ENCODE peak calls at places on chromosomes 7 and 10, in nine cellular contexts. One of them, this sample, is unnamed.
A peak's percentile ranks its signal among the peaks of the same experiment; 100 is the strongest.

GRCh38 chr10:124719213-124719851 is 24.8 kb downstream of the FAM53B start:
- DNase-seq in neural progenitor cell: peak; percentile 42
- DNase-seq in brain microvascular endothelial cell: peak; percentile 54
- DNase-seq in left ventricle myocardium inferior: peak; percentile 60
- DNase-seq in heart left ventricle: peak; percentile 83
- DNase-seq in spleen: peak; percentile 87
- DNase-seq in testis: peak; percentile 78
- DNase-seq in colonic mucosa: peak; percentile 87
- DNase-seq in cardiac muscle cell: peak; percentile 84
- DNase-seq in this sample: no peak

GRCh38 chr10:33136271-33136670 is 178.2 kb upstream of the ITGB1 start:
- DNase-seq in neural progenitor cell: no peak
- DNase-seq in brain microvascular endothelial cell: no peak
- DNase-seq in left ventricle myocardium inferior: no peak
- DNase-seq in heart left ventricle: no peak
- DNase-seq in spleen: no peak
- DNase-seq in testis: no peak
- DNase-seq in colonic mucosa: no peak
- DNase-seq in cardiac muscle cell: peak; percentile 57
- DNase-seq in this sample: no peak

GRCh38 chr10:28367865-28368541 is 65.1 kb upstream of the MPP7 start:
- DNase-seq in neural progenitor cell: no peak
- DNase-seq in brain microvascular endothelial cell: no peak
- DNase-seq in left ventricle myocardium inferior: peak; percentile 16
- DNase-seq in heart left ventricle: no peak
- DNase-seq in spleen: peak; percentile 86
- DNase-seq in testis: no peak
- DNase-seq in colonic mucosa: peak; percentile 34
- DNase-seq in cardiac muscle cell: no peak
- DNase-seq in this sample: no peak

GRCh38 chr7:24741691-24742639 is 15.3 kb downstream of the GSDME start:
- DNase-seq in neural progenitor cell: no peak
- DNase-seq in brain microvascular endothelial cell: peak; percentile 47
- DNase-seq in left ventricle myocardium inferior: no peak
- DNase-seq in heart left ventricle: no peak
- DNase-seq in spleen: no peak
- DNase-seq in testis: peak; percentile 74
- DNase-seq in colonic mucosa: no peak
- DNase-seq in cardiac muscle cell: peak; percentile 95
- DNase-seq in this sample: peak; percentile 48

GRCh38 chr10:35259769-35260397 is 76.4 kb upstream of the CCNY start:
- DNase-seq in neural progenitor cell: no peak
- DNase-seq in brain microvascular endothelial cell: peak; percentile 92
- DNase-seq in left ventricle myocardium inferior: no peak
- DNase-seq in heart left ventricle: no peak
- DNase-seq in spleen: no peak
- DNase-seq in testis: no peak
- DNase-seq in colonic mucosa: no peak
- DNase-seq in cardiac muscle cell: peak; percentile 79
- DNase-seq in this sample: no peak

GRCh38 chr10:46286991-46287693 is at the start of gene ANTXRL:
- DNase-seq in neural progenitor cell: no peak
- DNase-seq in brain microvascular endothelial cell: no peak
- DNase-seq in left ventricle myocardium inferior: no peak
- DNase-seq in heart left ventricle: no peak
- DNase-seq in spleen: peak; percentile 76
- DNase-seq in testis: no peak
- DNase-seq in colonic mucosa: no peak
- DNase-seq in cardiac muscle cell: no peak
- DNase-seq in this sample: no peak

GRCh38 chr7:77348371-77348813 is 67.8 kb downstream of the GSAP start:
- DNase-seq in neural progenitor cell: no peak
- DNase-seq in brain microvascular endothelial cell: peak; percentile 85
- DNase-seq in left ventricle myocardium inferior: no peak
- DNase-seq in heart left ventricle: peak; percentile 57
- DNase-seq in spleen: no peak
- DNase-seq in testis: no peak
- DNase-seq in colonic mucosa: no peak
- DNase-seq in cardiac muscle cell: peak; percentile 95
- DNase-seq in this sample: no peak

GRCh38 chr7:49001610-49002033 is 77.3 kb downstream of the CDC14C start:
- DNase-seq in neural progenitor cell: peak; percentile 75
- DNase-seq in brain microvascular endothelial cell: no peak
- DNase-seq in left ventricle myocardium inferior: no peak
- DNase-seq in heart left ventricle: peak; percentile 9
- DNase-seq in spleen: no peak
- DNase-seq in testis: peak; percentile 56
- DNase-seq in colonic mucosa: peak; percentile 37
- DNase-seq in cardiac muscle cell: peak; percentile 2
- DNase-seq in this sample: no peak

GRCh38 chr10:128281343-128281742 is 155.1 kb upstream of the MKI67 start:
- DNase-seq in neural progenitor cell: no peak
- DNase-seq in brain microvascular endothelial cell: no peak
- DNase-seq in left ventricle myocardium inferior: no peak
- DNase-seq in heart left ventricle: no peak
- DNase-seq in spleen: no peak
- DNase-seq in testis: no peak
- DNase-seq in colonic mucosa: no peak
- DNase-seq in cardiac muscle cell: no peak
- DNase-seq in this sample: no peak

GRCh38 chr10:128287099-128287498 is 160.9 kb upstream of the MKI67 start:
- DNase-seq in neural progenitor cell: no peak
- DNase-seq in brain microvascular endothelial cell: no peak
- DNase-seq in left ventricle myocardium inferior: no peak
- DNase-seq in heart left ventricle: no peak
- DNase-seq in spleen: no peak
- DNase-seq in testis: no peak
- DNase-seq in colonic mucosa: no peak
- DNase-seq in cardiac muscle cell: no peak
- DNase-seq in this sample: no peak

GRCh38 chr10:128287921-128288320 is 161.7 kb upstream of the MKI67 start:
- DNase-seq in neural progenitor cell: no peak
- DNase-seq in brain microvascular endothelial cell: no peak
- DNase-seq in left ventricle myocardium inferior: no peak
- DNase-seq in heart left ventricle: no peak
- DNase-seq in spleen: no peak
- DNase-seq in testis: no peak
- DNase-seq in colonic mucosa: no peak
- DNase-seq in cardiac muscle cell: no peak
- DNase-seq in this sample: no peak

DNA sequence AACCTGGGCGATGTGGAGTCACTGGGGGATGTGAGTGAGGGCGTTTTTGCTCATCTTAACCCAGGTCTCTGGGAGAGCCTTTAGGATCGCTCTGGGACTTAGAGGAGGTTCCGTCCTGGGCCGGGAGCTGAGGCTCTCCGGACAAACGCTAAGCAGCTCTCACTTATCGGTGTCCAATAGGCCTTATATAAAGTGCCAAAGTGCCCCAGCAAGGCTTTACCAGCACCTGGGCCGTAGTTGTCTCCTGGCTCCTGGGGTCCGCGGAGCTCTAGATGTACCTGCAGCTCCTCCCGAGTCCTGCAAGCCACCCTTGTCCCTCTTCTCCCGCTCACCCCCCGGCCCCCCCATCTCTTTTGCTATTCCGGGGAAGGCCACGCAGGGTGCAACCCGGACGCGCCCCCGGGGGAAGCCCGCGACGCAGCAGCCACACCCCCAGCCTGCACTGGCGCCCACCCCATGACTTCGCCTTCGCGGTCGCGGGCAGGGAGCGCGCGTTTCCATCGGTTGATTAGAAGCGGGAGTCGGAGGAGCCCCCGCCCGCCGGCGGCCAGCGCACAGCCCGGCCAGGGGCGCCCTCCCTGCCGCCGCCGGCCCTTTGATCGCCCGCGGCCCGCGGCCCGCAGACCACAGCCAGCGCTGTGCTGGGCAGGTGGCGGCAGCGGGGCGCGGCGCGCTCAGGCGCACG is 160.3 kb upstream of the MKI67 start:
- DNase-seq in neural progenitor cell: peak; percentile 84
- DNase-seq in brain microvascular endothelial cell: no peak
- DNase-seq in left ventricle myocardium inferior: no peak
- DNase-seq in heart left ventricle: no peak
- DNase-seq in spleen: no peak
- DNase-seq in testis: no peak
- DNase-seq in colonic mucosa: no peak
- DNase-seq in cardiac muscle cell: no peak
- DNase-seq in this sample: no peak
- H3K27me3 ChIP-seq in neural progenitor cell: peaks cover 66% of the 10 kb centered on the region
- H3K27me3 ChIP-seq in brain microvascular endothelial cell: peaks cover 4% of the 10 kb centered on the region
- H3K27me3 ChIP-seq in left ventricle myocardium inferior: peaks cover 93% of the 10 kb centered on the region
- H3K27me3 ChIP-seq in heart left ventricle: peaks cover 52% of the 10 kb centered on the region
- H3K27me3 ChIP-seq in spleen: peaks cover 64% of the 10 kb centered on the region
- H3K27me3 ChIP-seq in testis: no peaks in the 10 kb centered on the region
- H3K27me3 ChIP-seq in colonic mucosa: peaks cover 14% of the 10 kb centered on the region
- H3K27me3 ChIP-seq in cardiac muscle cell: peaks cover 57% of the 10 kb centered on the region
- H3K27me3 ChIP-seq in this sample: no peaks in the 10 kb centered on the region

GRCh38 chr10:19824397-19825342 is 8.4 kb downstream of the PLXDC2 start:
- DNase-seq in neural progenitor cell: peak; percentile 9
- DNase-seq in brain microvascular endothelial cell: no peak
- DNase-seq in left ventricle myocardium inferior: no peak
- DNase-seq in heart left ventricle: no peak
- DNase-seq in spleen: no peak
- DNase-seq in testis: no peak
- DNase-seq in colonic mucosa: no peak
- DNase-seq in cardiac muscle cell: peak; percentile 57
- DNase-seq in this sample: no peak

GRCh38 chr10:19832624-19833507 is 16.6 kb downstream of the PLXDC2 start:
- DNase-seq in neural progenitor cell: peak; percentile 58
- DNase-seq in brain microvascular endothelial cell: no peak
- DNase-seq in left ventricle myocardium inferior: no peak
- DNase-seq in heart left ventricle: no peak
- DNase-seq in spleen: no peak
- DNase-seq in testis: no peak
- DNase-seq in colonic mucosa: no peak
- DNase-seq in cardiac muscle cell: peak; percentile 35
- DNase-seq in this sample: no peak

GRCh38 chr10:19825690-19826089 is 9.5 kb downstream of the PLXDC2 start:
- DNase-seq in neural progenitor cell: no peak
- DNase-seq in brain microvascular endothelial cell: no peak
- DNase-seq in left ventricle myocardium inferior: no peak
- DNase-seq in heart left ventricle: no peak
- DNase-seq in spleen: no peak
- DNase-seq in testis: no peak
- DNase-seq in colonic mucosa: no peak
- DNase-seq in cardiac muscle cell: no peak
- DNase-seq in this sample: no peak

GRCh38 chr10:19826712-19827111 is 10.5 kb downstream of the PLXDC2 start:
- DNase-seq in neural progenitor cell: no peak
- DNase-seq in brain microvascular endothelial cell: no peak
- DNase-seq in left ventricle myocardium inferior: no peak
- DNase-seq in heart left ventricle: no peak
- DNase-seq in spleen: no peak
- DNase-seq in testis: no peak
- DNase-seq in colonic mucosa: no peak
- DNase-seq in cardiac muscle cell: peak; percentile 91
- DNase-seq in this sample: no peak

GRCh38 chr10:19828278-19829049 is 12.2 kb downstream of the PLXDC2 start:
- DNase-seq in neural progenitor cell: peak; percentile 62
- DNase-seq in brain microvascular endothelial cell: no peak
- DNase-seq in left ventricle myocardium inferior: no peak
- DNase-seq in heart left ventricle: peak; percentile 21
- DNase-seq in spleen: no peak
- DNase-seq in testis: no peak
- DNase-seq in colonic mucosa: no peak
- DNase-seq in cardiac muscle cell: peak; percentile 71
- DNase-seq in this sample: no peak
- H3K27ac ChIP-seq in neural progenitor cell: no peak overlapping the region
- H3K27ac ChIP-seq in brain microvascular endothelial cell: no peak overlapping the region
- H3K27ac ChIP-seq in left ventricle myocardium inferior: peak overlapping the region; percentile 73
- H3K27ac ChIP-seq in heart left ventricle: peak overlapping the region; percentile 40
- H3K27ac ChIP-seq in spleen: peak overlapping the region; percentile 26
- H3K27ac ChIP-seq in testis: no peak overlapping the region
- H3K27ac ChIP-seq in colonic mucosa: no peak overlapping the region
- H3K27ac ChIP-seq in cardiac muscle cell: peak overlapping the region; percentile 50
- H3K27ac ChIP-seq in this sample: peak overlapping the region; percentile 52

DNA sequence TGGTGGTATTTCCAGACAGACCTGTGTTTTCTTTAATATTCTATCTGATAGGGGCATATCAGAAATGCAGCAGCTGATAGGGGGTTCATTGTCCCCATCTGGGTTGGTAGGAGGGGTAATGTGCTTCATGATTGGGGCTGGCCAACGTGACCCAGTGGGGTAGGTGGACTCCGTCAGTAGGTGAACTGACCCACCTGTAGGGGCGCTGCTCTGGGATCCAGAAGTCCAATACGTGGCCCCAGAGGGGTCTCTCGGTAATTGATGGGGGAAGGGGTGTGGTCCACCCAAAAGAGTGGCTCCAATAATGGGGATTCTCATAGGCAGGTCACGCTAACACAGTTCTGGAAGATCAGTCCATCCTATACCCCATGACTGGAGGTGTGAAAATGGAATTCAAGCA is 112.0 kb downstream of the PRLHR start:
- DNase-seq in neural progenitor cell: no peak
- DNase-seq in brain microvascular endothelial cell: no peak
- DNase-seq in left ventricle myocardium inferior: no peak
- DNase-seq in heart left ventricle: no peak
- DNase-seq in spleen: no peak
- DNase-seq in testis: no peak
- DNase-seq in colonic mucosa: no peak
- DNase-seq in cardiac muscle cell: no peak
- DNase-seq in this sample: no peak
- TF ChIP-seq CTCF in neural progenitor cell: no peak
- TF ChIP-seq CTCF in brain microvascular endothelial cell: no peak
- TF ChIP-seq CTCF in left ventricle myocardium inferior: no peak
- TF ChIP-seq CTCF in heart left ventricle: no peak
- TF ChIP-seq CTCF in spleen: no peak
- TF ChIP-seq CTCF in testis: no peak
- TF ChIP-seq CTCF in colonic mucosa: no peak
- TF ChIP-seq CTCF in cardiac muscle cell: no peak
- TF ChIP-seq CTCF in this sample: no peak

GRCh38 chr7:155144371-155144770 is 74.2 kb downstream of the HTR5A start:
- DNase-seq in neural progenitor cell: no peak
- DNase-seq in brain microvascular endothelial cell: no peak
- DNase-seq in left ventricle myocardium inferior: no peak
- DNase-seq in heart left ventricle: no peak
- DNase-seq in spleen: no peak
- DNase-seq in testis: no peak
- DNase-seq in colonic mucosa: no peak
- DNase-seq in cardiac muscle cell: no peak
- DNase-seq in this sample: no peak

GRCh38 chr7:155143381-155143780 is 73.3 kb downstream of the HTR5A start:
- DNase-seq in neural progenitor cell: no peak
- DNase-seq in brain microvascular endothelial cell: no peak
- DNase-seq in left ventricle myocardium inferior: no peak
- DNase-seq in heart left ventricle: no peak
- DNase-seq in spleen: no peak
- DNase-seq in testis: no peak
- DNase-seq in colonic mucosa: no peak
- DNase-seq in cardiac muscle cell: no peak
- DNase-seq in this sample: no peak

GRCh38 chr7:155147172-155147571 is 77.0 kb downstream of the HTR5A start:
- DNase-seq in neural progenitor cell: no peak
- DNase-seq in brain microvascular endothelial cell: no peak
- DNase-seq in left ventricle myocardium inferior: no peak
- DNase-seq in heart left ventricle: no peak
- DNase-seq in spleen: no peak
- DNase-seq in testis: no peak
- DNase-seq in colonic mucosa: no peak
- DNase-seq in cardiac muscle cell: no peak
- DNase-seq in this sample: no peak

GRCh38 chr7:155147624-155148023 is 77.5 kb downstream of the HTR5A start:
- DNase-seq in neural progenitor cell: no peak
- DNase-seq in brain microvascular endothelial cell: no peak
- DNase-seq in left ventricle myocardium inferior: no peak
- DNase-seq in heart left ventricle: no peak
- DNase-seq in spleen: no peak
- DNase-seq in testis: no peak
- DNase-seq in colonic mucosa: no peak
- DNase-seq in cardiac muscle cell: no peak
- DNase-seq in this sample: no peak

DNA sequence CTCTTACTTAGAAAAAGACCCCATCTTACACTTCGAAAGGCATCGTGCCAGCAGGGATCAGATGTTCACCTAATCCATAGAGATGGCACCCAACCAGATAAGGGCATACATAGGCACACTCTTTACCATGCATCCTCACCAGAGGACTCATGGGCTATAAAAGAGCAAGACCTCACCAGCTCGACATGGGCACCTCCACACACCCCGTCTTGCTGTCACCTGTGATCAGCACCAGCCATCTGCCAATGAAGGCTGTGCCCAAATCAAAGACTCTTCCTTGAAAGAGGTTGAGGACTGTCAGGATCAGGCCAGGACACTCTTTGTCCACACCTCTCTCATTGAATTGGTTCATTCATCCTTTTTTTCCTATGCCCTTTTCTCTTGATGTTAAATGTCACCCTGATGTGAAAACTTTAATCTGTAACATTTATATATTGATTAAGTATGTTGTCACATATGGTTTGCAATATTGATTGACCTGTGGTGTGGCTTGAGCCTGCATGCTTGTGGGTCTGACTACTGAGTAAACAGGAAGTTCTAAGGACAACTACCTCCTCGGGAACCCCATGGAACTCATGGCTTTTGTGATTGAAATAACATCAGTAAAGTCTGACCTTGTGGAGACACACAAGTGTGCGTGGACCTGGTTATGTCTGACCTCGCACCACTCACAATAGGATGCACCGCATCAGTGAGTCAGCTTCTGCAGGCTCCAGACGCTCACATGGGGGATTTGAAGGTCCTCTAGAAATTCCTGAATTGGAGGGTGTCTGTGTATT is 75.5 kb downstream of the HTR5A start:
- DNase-seq in neural progenitor cell: no peak
- DNase-seq in brain microvascular endothelial cell: no peak
- DNase-seq in left ventricle myocardium inferior: no peak
- DNase-seq in heart left ventricle: no peak
- DNase-seq in spleen: no peak
- DNase-seq in testis: no peak
- DNase-seq in colonic mucosa: no peak
- DNase-seq in cardiac muscle cell: no peak
- DNase-seq in this sample: no peak
- H3K27me3 ChIP-seq in neural progenitor cell: no peaks in the 10 kb centered on the region
- H3K27me3 ChIP-seq in brain microvascular endothelial cell: no peaks in the 10 kb centered on the region
- H3K27me3 ChIP-seq in left ventricle myocardium inferior: peaks cover 70% of the 10 kb centered on the region
- H3K27me3 ChIP-seq in heart left ventricle: peaks cover 16% of the 10 kb centered on the region
- H3K27me3 ChIP-seq in spleen: peaks cover 51% of the 10 kb centered on the region
- H3K27me3 ChIP-seq in testis: no peaks in the 10 kb centered on the region
- H3K27me3 ChIP-seq in colonic mucosa: no peaks in the 10 kb centered on the region
- H3K27me3 ChIP-seq in cardiac muscle cell: no peaks in the 10 kb centered on the region
- H3K27me3 ChIP-seq in this sample: no peaks in the 10 kb centered on the region

This sample was measured in right atrium auricular region.